ENCODE peak calls at places on chromosomes 13 and 19, in nine cellular contexts. K is fibroblast of the aortic adventitia; W is Calu3; R is activated gamma-delta T cell treated with Interleukin-2 at 50 U/mL for 16 hours; H is NCI-H1930; S is naive thymus-derived CD4-positive, alpha-beta T cell; G is CD8-positive, alpha-beta memory T cell; N is HT1080; B is stimulated activated CD4-positive, alpha-beta T cell treated with anti-CD3 and anti-CD28 coated beads, Interleukin-1b, Interleukin-23, amount 100 ng/mL, for 24 hours. O is an unnamed sample.

GRCh38 chr13:56317839-56318238 is 822.9 kb upstream of the PRR20A start:
- DNase-seq in K (no peak), W (no peak), R (no peak), H (no peak), S (no peak), G (no peak), N (no peak), B (no peak), O (no peak)

GRCh38 chr19:4829001-4829712 is 2.4 kb downstream of the TICAM1 start:
- DNase-seq in K (no peak), W (peak; percentile 24), R (no peak), H (no peak), S (no peak), G (no peak), N (no peak), B (no peak), O (no peak)

GRCh38 chr19:5995606-5996005 is 17.7 kb upstream of the RANBP3 start:
- DNase-seq in K (no peak), W (no peak), R (no peak), H (no peak), S (no peak), G (no peak), N (no peak), B (no peak), O (no peak)

GRCh38 chr13:49295231-49295630 is 47.5 kb downstream of the CDADC1 start:
- DNase-seq in K (no peak), W (no peak), R (no peak), H (no peak), S (no peak), G (no peak), N (no peak), B (no peak), O (no peak)

GRCh38 chr19:14555918-14556661 is 15.8 kb downstream of the NDUFB7 start:
- DNase-seq in K (no peak), W (no peak), R (no peak), H (no peak), S (no peak), G (no peak), N (peak; percentile 47), B (no peak), O (no peak)

GRCh38 chr13:109790951-109791605 is 4.7 kb upstream of the IRS2 start:
- DNase-seq in K (no peak), W (no peak), R (peak; percentile 37), H (peak; percentile 58), S (peak; percentile 44), G (no peak), N (peak; percentile 67), B (no peak), O (no peak)

GRCh38 chr13:76993021-76993420 is 1.1 kb downstream of the CLN5 start:
- DNase-seq in K (peak; percentile 29), W (no peak), R (no peak), H (no peak), S (no peak), G (no peak), N (no peak), B (no peak), O (no peak)

GRCh38 chr19:48044561-48044960 is 682 bp upstream of the CABP5 start:
- DNase-seq in K (no peak), W (no peak), R (no peak), H (no peak), S (no peak), G (no peak), N (peak; percentile 8), B (no peak), O (no peak)

GRCh38 chr13:51881296-51881695 is 19.5 kb downstream of the CCDC70 start:
- DNase-seq in K (no peak), W (no peak), R (no peak), H (no peak), S (no peak), G (no peak), N (no peak), B (no peak), O (no peak)

GRCh38 chr19:38384209-38385027 is 3.4 kb downstream of the GGN start:
- DNase-seq in K (no peak), W (no peak), R (no peak), H (no peak), S (no peak), G (no peak), N (no peak), B (no peak), O (no peak)

GRCh38 chr19:48501961-48502719 is 9.5 kb downstream of the LMTK3 start:
- DNase-seq in K (no peak), W (peak; percentile 88), R (peak; percentile 55), H (peak; percentile 85), S (peak; percentile 87), G (peak; percentile 72), N (no peak), B (no peak), O (no peak)

GRCh38 chr13:23751195-23751594 is 138.0 kb downstream of the MIPEP start:
- DNase-seq in K (no peak), W (peak; percentile 16), R (no peak), H (no peak), S (no peak), G (no peak), N (peak; percentile 62), B (no peak), O (no peak)

GRCh38 chr13:38686635-38687245 is at the start of gene FREM2:
- DNase-seq in K (no peak), W (peak; percentile 81), R (no peak), H (peak; percentile 84), S (no peak), G (no peak), N (peak; percentile 59), B (no peak), O (no peak)

GRCh38 chr13:44103721-44104490 is 224.2 kb downstream of the LACC1 start:
- DNase-seq in K (no peak), W (no peak), R (no peak), H (no peak), S (no peak), G (no peak), N (no peak), B (no peak), O (no peak)

GRCh38 chr19:14686411-14686810 is 3.4 kb upstream of the ZNF333 start:
- DNase-seq in K (peak; percentile 25), W (peak; percentile 13), R (no peak), H (peak; percentile 3), S (no peak), G (no peak), N (peak; percentile 19), B (no peak), O (no peak)

GRCh38 chr19:34173145-34173956 is 1.0 kb downstream of the LSM14A start:
- DNase-seq in K (peak; percentile 55), W (peak; percentile 46), R (no peak), H (no peak), S (no peak), G (peak; percentile 13), N (peak; percentile 27), B (peak; percentile 4), O (no peak)

GRCh38 chr19:18782559-18783225 is 8.4 kb downstream of the COMP start:
- DNase-seq in K (no peak), W (no peak), R (no peak), H (no peak), S (no peak), G (no peak), N (no peak), B (no peak), O (no peak)

GRCh38 chr13:103758222-103758621 is 692.0 kb upstream of the SLC10A2 start:
- DNase-seq in K (no peak), W (no peak), R (no peak), H (no peak), S (no peak), G (no peak), N (no peak), B (no peak), O (no peak)

GRCh38 chr19:47036233-47036651 is 12.2 kb downstream of the TMEM160 start:
- DNase-seq in K (no peak), W (peak; percentile 47), R (no peak), H (no peak), S (no peak), G (no peak), N (no peak), B (no peak), O (no peak)

GRCh38 chr19:14410775-14411134 is 8.4 kb downstream of the DDX39A start:
- DNase-seq in K (no peak), W (no peak), R (peak; percentile 15), H (no peak), S (no peak), G (no peak), N (no peak), B (no peak), O (no peak)

GRCh38 chr13:49314344-49314882 is 66.7 kb downstream of the CDADC1 start:
- DNase-seq in K (no peak), W (no peak), R (no peak), H (no peak), S (no peak), G (no peak), N (no peak), B (no peak), O (no peak)

GRCh38 chr13:41791056-41791455 is 169.9 kb downstream of the VWA8 start:
- DNase-seq in K (peak; percentile 5), W (no peak), R (no peak), H (no peak), S (no peak), G (no peak), N (no peak), B (no peak), O (no peak)

GRCh38 chr13:73369095-73369494 is 310.3 kb downstream of the KLF5 start:
- DNase-seq in K (no peak), W (no peak), R (no peak), H (no peak), S (no peak), G (no peak), N (no peak), B (no peak), O (no peak)

GRCh38 chr13:21458457-21458815 is 667 bp downstream of the ZDHHC20 start:
- DNase-seq in K (peak; percentile 8), W (peak; percentile 52), R (peak; percentile 52), H (peak; percentile 32), S (peak; percentile 42), G (peak; percentile 36), N (peak; percentile 13), B (no peak), O (peak; percentile 39)

GRCh38 chr13:40777166-40777956 is 6.4 kb upstream of the MRPS31 start:
- DNase-seq in K (peak; percentile 68), W (peak; percentile 36), R (no peak), H (peak; percentile 75), S (no peak), G (no peak), N (peak; percentile 74), B (no peak), O (no peak)

GRCh38 chr19:11364935-11365334 is 9.5 kb upstream of the SWSAP1 start:
- DNase-seq in K (no peak), W (no peak), R (no peak), H (no peak), S (no peak), G (no peak), N (no peak), B (no peak), O (no peak)

GRCh38 chr19:47691782-47692181 is 21.4 kb upstream of the EHD2 start:
- DNase-seq in K (no peak), W (no peak), R (no peak), H (no peak), S (no peak), G (no peak), N (no peak), B (no peak), O (no peak)

GRCh38 chr13:24650157-24650556 is 30.1 kb upstream of the ATP12A start:
- DNase-seq in K (peak; percentile 83), W (no peak), R (no peak), H (no peak), S (no peak), G (no peak), N (no peak), B (no peak), O (no peak)

GRCh38 chr19:29098863-29099481 is 114.0 kb downstream of the UQCRFS1 start:
- DNase-seq in K (peak; percentile 97), W (peak; percentile 65), R (no peak), H (no peak), S (no peak), G (no peak), N (peak; percentile 85), B (no peak), O (no peak)

GRCh38 chr19:12749938-12750521 is 1.6 kb upstream of the BEST2 start:
- DNase-seq in K (no peak), W (no peak), R (no peak), H (no peak), S (no peak), G (no peak), N (peak; percentile 40), B (no peak), O (no peak)

GRCh38 chr19:1110809-1111640 is 7.2 kb downstream of the GPX4 start:
- DNase-seq in K (peak; percentile 39), W (no peak), R (no peak), H (no peak), S (no peak), G (no peak), N (no peak), B (no peak), O (no peak)

O was measured in activated CD4-positive, alpha-beta T cell treated with anti-CD3 and anti-CD28 coated beads for 24 hours.